ENCODE peak calls at places on chromosome 17, in six cellular contexts. H is upper lobe of right lung, C is tibial nerve, G is SJCRH30, V is MM.1S, Y is trophoblast cell. Z is an unnamed sample. For H3K4me1 and H3K36me3, the result is how much of the 10 kb centered on the place peaks cover.

GRCh38 chr17:68294196-68294555 is 2.9 kb downstream of the ARSG start:
- DNase-seq in H (no peak), C (no peak), G (no peak), V (no peak), Y (no peak), Z (no peak)

GRCh38 chr17:58324409-58325288 is 3.9 kb downstream of the TSPOAP1 start:
- DNase-seq in H (peak), C (no peak), G (no peak), V (no peak), Y (no peak), Z (peak)

GRCh38 chr17:55238931-55239297 is 25.8 kb upstream of the HLF start:
- DNase-seq in H (no peak), C (no peak), G (peak), V (peak), Y (no peak), Z (peak)

GRCh38 chr17:54172654-54173316 is 350.1 kb downstream of the KIF2B start:
- DNase-seq in H (no peak), C (no peak), G (no peak), V (peak), Y (peak), Z (peak)

GRCh38 chr17:62627219-62627903 is at the start of gene MRC2:
- DNase-seq in H (peak), C (peak), G (peak), V (no peak), Y (peak), Z (peak)

GRCh38 chr17:40605301-40605700 is 40.0 kb upstream of the CCR7 start:
- DNase-seq in H (no peak), C (no peak), G (no peak), V (no peak), Y (no peak), Z (no peak)

GRCh38 chr17:72545756-72546155 is 424.9 kb downstream of the SOX9 start:
- DNase-seq in H (no peak), C (no peak), G (no peak), V (no peak), Y (no peak), Z (no peak)

GRCh38 chr17:59355695-59356323 is 24.4 kb downstream of the YPEL2 start:
- DNase-seq in H (no peak), C (peak), G (no peak), V (no peak), Y (no peak), Z (no peak)

GRCh38 chr17:8887834-8888703 is 20.6 kb upstream of the PIK3R6 start:
- DNase-seq in H (no peak), C (peak), G (peak), V (peak), Y (peak), Z (peak)

DNA sequence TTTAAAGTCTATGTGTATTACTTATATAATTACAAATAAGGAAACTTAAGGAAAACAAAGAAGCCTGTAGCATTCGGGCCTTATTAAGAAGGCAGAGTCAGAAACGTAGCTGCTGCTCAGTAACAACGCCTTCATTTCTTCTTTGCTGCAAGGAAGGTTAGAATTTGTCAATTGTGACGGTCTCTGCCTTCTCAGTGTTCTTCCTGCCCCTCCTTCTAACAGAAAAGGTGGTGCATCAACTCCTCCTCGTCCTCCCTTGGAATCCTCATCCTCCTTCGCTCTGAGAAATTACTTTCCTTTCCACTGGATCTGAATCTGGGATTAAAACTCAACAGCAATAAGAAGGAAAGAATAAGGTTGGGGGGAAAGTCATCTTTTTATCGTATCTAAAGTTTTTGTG is 63.0 kb downstream of the VPS53 start:
- DNase-seq in H (no peak), C (no peak), G (no peak), V (no peak), Y (no peak), Z (no peak)
- H3K4me1 ChIP-seq in H (under half), C (under half), G (under half), V (under half), Y (under half), Z (under half)

GRCh38 chr17:78374631-78375274 is 3.7 kb upstream of the PGS1 start:
- DNase-seq in H (no peak), C (no peak), G (peak), V (no peak), Y (peak), Z (peak)
- H3K27ac ChIP-seq in H (peak), C (peak), G (peak), V (no peak), Y (peak), Z (peak)

GRCh38 chr17:7195971-7196370 is 16.8 kb upstream of the ASGR1 start:
- DNase-seq in H (no peak), C (no peak), G (no peak), V (no peak), Y (no peak), Z (no peak)
- H3K36me3 ChIP-seq in H (under half), C (under half), G (under half), V (under half), Y (under half), Z (under half)

GRCh38 chr17:81708739-81709185 is 3.3 kb upstream of the SLC25A10 start:
- DNase-seq in H (no peak), C (no peak), G (no peak), V (no peak), Y (no peak), Z (no peak)
- H3K4me1 ChIP-seq in H (under half), C (under half), G (under half), V (under half), Y (under half), Z (under half)

GRCh38 chr17:49634487-49634865 is 43.4 kb downstream of the SPOP start:
- DNase-seq in H (no peak), C (no peak), G (no peak), V (no peak), Y (no peak), Z (no peak)

GRCh38 chr17:49638818-49639217 is 39.1 kb downstream of the SPOP start:
- DNase-seq in H (no peak), C (no peak), G (no peak), V (no peak), Y (peak), Z (no peak)

GRCh38 chr17:49635121-49635520 is 42.8 kb downstream of the SPOP start:
- DNase-seq in H (no peak), C (no peak), G (no peak), V (no peak), Y (no peak), Z (no peak)

GRCh38 chr17:49637739-49638138 is 40.2 kb downstream of the SPOP start:
- DNase-seq in H (no peak), C (no peak), G (no peak), V (no peak), Y (no peak), Z (no peak)

GRCh38 chr17:49637050-49637449 is 40.8 kb downstream of the SPOP start:
- DNase-seq in H (no peak), C (no peak), G (no peak), V (no peak), Y (no peak), Z (no peak)
- H3K27ac ChIP-seq in H (no peak), C (no peak), G (no peak), V (no peak), Y (no peak), Z (no peak)